ENCODE peak calls at places on chromosomes 1 and 21, in seven cellular contexts. U is GM12878, W is GM12892, F is SK-N-SH, G is H1, I is K562, O is HepG2. Q is an unnamed sample.

GRCh38 chr21:34844033-34844923 is 175.5 kb downstream of the CLIC6 start:
- DNase-seq in U (no peak), W (no peak), F (no peak), G (no peak), I (no peak), O (no peak), Q (no peak)

GRCh38 chr1:19664453-19665043 is at the start of gene HTR6:
- DNase-seq in U (no peak), W (peak), F (peak), G (no peak), I (peak), O (no peak), Q (peak)

GRCh38 chr1:30487042-30487441 is 236.3 kb downstream of the MATN1 start:
- DNase-seq in U (no peak), W (no peak), F (no peak), G (no peak), I (no peak), O (no peak), Q (no peak)

GRCh38 chr1:24384251-24385090 is 29.1 kb downstream of the STPG1 start:
- DNase-seq in U (no peak), W (peak), F (no peak), G (peak), I (no peak), O (no peak), Q (peak)

GRCh38 chr1:148379170-148379500 is 104.0 kb downstream of the PPIAL4G start:
- DNase-seq in U (no peak), W (no peak), F (no peak), G (peak), I (no peak), O (no peak), Q (no peak)

GRCh38 chr1:162404550-162405160 is 7.3 kb downstream of the SH2D1B start:
- DNase-seq in U (no peak), W (no peak), F (no peak), G (no peak), I (no peak), O (no peak), Q (no peak)

GRCh38 chr1:54227836-54228435 is 28.0 kb downstream of the MRPL37 start:
- DNase-seq in U (no peak), W (no peak), F (peak), G (no peak), I (no peak), O (no peak), Q (no peak)

GRCh38 chr1:116446686-116447085 is 73.6 kb downstream of the ATP1A1 start:
- DNase-seq in U (no peak), W (no peak), F (no peak), G (no peak), I (no peak), O (no peak), Q (no peak)

GRCh38 chr1:39110882-39111281 is 84.7 kb downstream of the NDUFS5 start:
- DNase-seq in U (no peak), W (no peak), F (no peak), G (no peak), I (no peak), O (no peak), Q (no peak)

GRCh38 chr1:20028125-20028524 is 41.9 kb upstream of the PLA2G5 start:
- DNase-seq in U (no peak), W (no peak), F (no peak), G (no peak), I (no peak), O (no peak), Q (no peak)

GRCh38 chr1:19476440-19477190 is 8.7 kb downstream of the CAPZB start:
- DNase-seq in U (peak), W (no peak), F (no peak), G (no peak), I (peak), O (no peak), Q (no peak)

GRCh38 chr1:230863449-230863848 is 4.9 kb downstream of the C1orf198 start:
- DNase-seq in U (no peak), W (no peak), F (no peak), G (no peak), I (peak), O (no peak), Q (no peak)

GRCh38 chr1:64829411-64830033 is 84.6 kb downstream of the RAVER2 start:
- DNase-seq in U (no peak), W (no peak), F (no peak), G (no peak), I (no peak), O (no peak), Q (no peak)

GRCh38 chr21:33212159-33212851 is 17.4 kb upstream of the IFNAR2 start:
- DNase-seq in U (no peak), W (no peak), F (no peak), G (no peak), I (peak), O (no peak), Q (no peak)

GRCh38 chr1:246284021-246284420 is 223.1 kb downstream of the SMYD3 start:
- DNase-seq in U (no peak), W (no peak), F (no peak), G (no peak), I (no peak), O (no peak), Q (no peak)

GRCh38 chr1:212609701-212610574 is 1.4 kb downstream of the ATF3 start:
- DNase-seq in U (no peak), W (no peak), F (no peak), G (no peak), I (no peak), O (no peak), Q (no peak)
- TF ChIP-seq TAF1 in U (no peak), W (no peak), F (no peak), G (no peak), I (no peak), O (no peak), Q (no peak)

GRCh38 chr1:91503332-91503900 is 2.8 kb downstream of the CDC7 start:
- DNase-seq in U (no peak), W (no peak), F (no peak), G (no peak), I (no peak), O (peak), Q (no peak)

GRCh38 chr1:91503975-91504530 is 3.4 kb downstream of the CDC7 start:
- DNase-seq in U (no peak), W (no peak), F (no peak), G (no peak), I (no peak), O (peak), Q (no peak)

GRCh38 chr1:91501527-91501859 is 842 bp downstream of the CDC7 start:
- DNase-seq in U (no peak), W (no peak), F (peak), G (no peak), I (peak), O (no peak), Q (no peak)

GRCh38 chr1:91502138-91502881 is 1.7 kb downstream of the CDC7 start:
- DNase-seq in U (no peak), W (no peak), F (no peak), G (no peak), I (no peak), O (peak), Q (no peak)

DNA sequence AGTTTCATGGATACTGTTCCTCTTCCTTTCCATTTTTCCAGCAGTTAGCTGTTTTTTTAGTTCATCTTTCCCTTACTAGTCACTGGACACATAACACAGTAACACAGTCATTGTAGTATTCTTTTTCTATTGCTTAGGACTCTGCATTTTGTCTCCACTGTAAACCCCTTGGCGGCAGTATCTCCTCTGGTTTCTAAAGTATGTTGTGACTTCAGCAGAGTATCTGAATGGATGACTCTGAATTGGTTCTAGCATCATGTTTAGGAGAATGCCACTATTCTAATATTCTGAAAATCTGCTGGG is 2.2 kb downstream of the CDC7 start:
- DNase-seq in U (no peak), W (no peak), F (no peak), G (no peak), I (peak), O (peak), Q (no peak)
- TF ChIP-seq TAF1 in U (no peak), W (no peak), F (no peak), G (no peak), I (no peak), O (no peak), Q (no peak)

GRCh38 chr1:204990059-204990664 is 52.9 kb upstream of the CNTN2 start:
- DNase-seq in U (no peak), W (no peak), F (no peak), G (no peak), I (no peak), O (no peak), Q (no peak)

GRCh38 chr1:204986181-204986580 is 56.8 kb upstream of the CNTN2 start:
- DNase-seq in U (no peak), W (no peak), F (no peak), G (no peak), I (no peak), O (no peak), Q (no peak)

GRCh38 chr1:204988201-204988600 is 54.8 kb upstream of the CNTN2 start:
- DNase-seq in U (no peak), W (no peak), F (no peak), G (no peak), I (no peak), O (no peak), Q (no peak)

GRCh38 chr1:204989266-204990058 is 53.5 kb upstream of the CNTN2 start:
- DNase-seq in U (no peak), W (peak), F (peak), G (peak), I (peak), O (peak), Q (peak)

DNA sequence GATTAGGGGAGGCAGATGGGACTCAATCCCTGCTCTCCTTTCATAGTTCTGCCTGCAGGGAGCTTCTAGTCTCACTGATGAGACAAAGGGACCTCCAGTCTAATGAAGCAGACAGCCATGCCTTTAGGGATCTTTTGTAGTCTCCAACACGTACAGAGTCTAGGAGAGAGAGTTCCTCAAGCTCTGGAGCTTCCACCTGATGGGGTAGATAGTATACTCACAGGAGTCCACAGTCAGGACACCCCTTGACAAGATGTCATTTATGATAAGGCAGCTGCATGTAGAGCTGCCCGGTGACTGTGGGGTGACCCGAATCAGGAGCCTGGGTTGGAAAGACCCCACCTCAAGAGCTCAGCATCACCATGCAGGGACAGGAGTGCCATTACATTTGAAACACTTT is 55.3 kb upstream of the CNTN2 start:
- DNase-seq in U (no peak), W (no peak), F (no peak), G (no peak), I (no peak), O (no peak), Q (no peak)
- TF ChIP-seq TAF1 in U (no peak), W (no peak), F (no peak), G (no peak), I (no peak), O (no peak), Q (no peak)

DNA sequence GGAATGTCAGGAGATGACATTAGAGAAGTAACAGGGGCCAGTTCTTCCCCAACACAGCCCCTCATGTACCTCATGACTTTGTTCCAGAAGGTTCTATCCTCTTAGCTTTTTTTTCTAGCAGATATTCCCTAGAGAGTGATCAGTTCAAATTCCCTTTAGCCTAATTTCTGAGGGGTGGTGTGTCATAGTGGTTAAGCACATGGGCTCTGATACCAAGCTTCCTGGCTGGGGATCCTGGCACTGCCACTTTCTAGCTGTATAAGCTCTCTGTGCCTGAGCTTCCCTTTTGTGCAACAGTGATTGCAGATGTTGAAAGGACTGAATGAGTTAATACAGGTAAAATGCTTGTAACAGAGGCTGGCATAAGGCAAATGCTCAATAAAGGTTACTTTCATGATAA is 107.9 kb downstream of the LBR start:
- DNase-seq in U (no peak), W (no peak), F (no peak), G (no peak), I (no peak), O (no peak), Q (no peak)
- TF ChIP-seq TAF1 in U (no peak), W (no peak), F (no peak), G (no peak), I (no peak), O (no peak), Q (no peak)

GRCh38 chr1:29470087-29470787 is 233.9 kb downstream of the PTPRU start:
- DNase-seq in U (no peak), W (no peak), F (peak), G (no peak), I (no peak), O (no peak), Q (no peak)
- TF ChIP-seq TAF1 in U (no peak), W (no peak), F (no peak), G (no peak), I (no peak), O (no peak), Q (no peak)

GRCh38 chr21:31298618-31299269 is 45.3 kb downstream of the TIAM1 start:
- DNase-seq in U (peak), W (no peak), F (no peak), G (no peak), I (no peak), O (no peak), Q (no peak)

GRCh38 chr21:31293986-31294385 is 50.1 kb downstream of the TIAM1 start:
- DNase-seq in U (no peak), W (no peak), F (no peak), G (no peak), I (no peak), O (no peak), Q (no peak)

GRCh38 chr21:31290765-31291164 is 53.3 kb downstream of the TIAM1 start:
- DNase-seq in U (no peak), W (no peak), F (no peak), G (no peak), I (no peak), O (no peak), Q (no peak)

GRCh38 chr21:31295676-31296075 is 48.4 kb downstream of the TIAM1 start:
- DNase-seq in U (no peak), W (no peak), F (no peak), G (no peak), I (no peak), O (no peak), Q (no peak)

DNA sequence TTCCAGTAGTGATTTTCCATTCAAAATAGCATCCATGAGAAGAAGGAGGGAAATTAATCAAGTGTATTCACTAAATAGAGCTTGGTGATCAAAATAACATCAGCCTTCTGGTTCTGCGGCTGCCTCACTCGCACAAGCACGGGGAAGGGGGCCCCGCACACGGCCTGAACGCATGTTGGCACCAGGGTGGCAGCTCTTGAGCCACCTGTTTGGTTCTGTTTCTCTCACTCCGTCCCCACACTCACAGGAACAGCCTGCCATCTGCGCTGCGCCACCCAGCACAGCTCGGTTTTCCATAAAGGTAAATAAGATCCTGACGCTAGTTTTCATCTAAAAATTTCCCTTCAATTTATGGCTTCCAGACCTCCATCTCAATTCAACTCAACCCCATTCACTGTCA is 49.4 kb downstream of the TIAM1 start:
- DNase-seq in U (no peak), W (no peak), F (no peak), G (no peak), I (no peak), O (no peak), Q (no peak)
- TF ChIP-seq TAF1 in U (no peak), W (no peak), F (no peak), G (no peak), I (no peak), O (no peak), Q (no peak)

GRCh38 chr1:93753766-93754763 is 72.4 kb upstream of the BCAR3 start:
- DNase-seq in U (no peak), W (no peak), F (no peak), G (no peak), I (no peak), O (peak), Q (no peak)
- TF ChIP-seq TAF1 in U (no peak), W (no peak), F (no peak), G (no peak), I (no peak), O (no peak), Q (no peak)

DNA sequence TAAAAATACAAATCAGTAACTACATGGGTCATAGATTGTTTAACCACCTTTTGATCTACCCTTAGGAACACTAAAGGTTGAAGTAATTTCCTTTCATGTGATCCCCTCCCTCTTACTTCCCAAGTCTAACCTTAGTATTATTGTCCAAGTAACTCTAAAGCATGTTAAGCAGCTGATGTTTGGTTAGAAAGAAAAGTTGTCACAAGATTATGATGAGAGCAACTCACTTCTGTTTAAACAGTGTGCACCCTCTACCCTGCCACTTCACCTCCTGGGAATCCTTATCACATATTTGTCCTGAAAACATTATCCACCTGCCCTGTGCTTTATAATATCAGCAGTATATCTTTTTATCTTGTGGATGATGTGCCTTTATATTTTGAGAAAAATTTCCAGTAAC is 194.2 kb downstream of the RPS6KC1 start:
- DNase-seq in U (no peak), W (no peak), F (no peak), G (no peak), I (no peak), O (peak), Q (no peak)
- TF ChIP-seq TAF1 in U (no peak), W (no peak), F (no peak), G (no peak), I (no peak), O (no peak), Q (no peak)

GRCh38 chr1:98940680-98941079 is 64.0 kb downstream of the PLPPR5 start:
- DNase-seq in U (no peak), W (no peak), F (no peak), G (no peak), I (no peak), O (no peak), Q (no peak)
- TF ChIP-seq TAF1 in U (no peak), W (no peak), F (no peak), G (no peak), I (no peak), O (no peak), Q (no peak)

GRCh38 chr1:228285661-228286504 is 78.0 kb downstream of the OBSCN start:
- DNase-seq in U (no peak), W (no peak), F (no peak), G (no peak), I (no peak), O (no peak), Q (no peak)
- TF ChIP-seq TAF1 in U (no peak), W (no peak), F (no peak), G (no peak), I (no peak), O (no peak), Q (no peak)

Q was measured in GM12891.